ENCODE peak calls at places on chromosome 16, in ten cellular contexts. U is CD8-positive, alpha-beta T cell; X is AG04450; D is A549; S is RWPE1; R is heart left ventricle; V is heart right ventricle; E is upper lobe of right lung; K is Panc1; J is tibial nerve. I is an unnamed sample.

GRCh38 chr16:21167360-21167759 is 8.9 kb downstream of the LDAF1 start:
- DNase-seq in U (no peak), X (peak; percentile 90), D (peak; percentile 62), S (peak; percentile 31), R (no peak), V (no peak), E (no peak), K (peak; percentile 83), J (no peak), I (no peak)

GRCh38 chr16:19860146-19861030 is 24.3 kb downstream of the GPRC5B start:
- DNase-seq in U (no peak), X (peak; percentile 34), D (no peak), S (peak; percentile 51), R (no peak), V (no peak), E (no peak), K (no peak), J (no peak), I (no peak)

GRCh38 chr16:20192801-20193200 is 119.1 kb upstream of the GPR139 start:
- DNase-seq in U (no peak), X (no peak), D (no peak), S (no peak), R (no peak), V (no peak), E (no peak), K (no peak), J (no peak), I (no peak)

GRCh38 chr16:53022374-53022773 is 30.3 kb downstream of the CHD9NB start:
- DNase-seq in U (no peak), X (peak; percentile 7), D (peak; percentile 55), S (peak; percentile 70), R (no peak), V (peak; percentile 40), E (no peak), K (peak; percentile 13), J (no peak), I (no peak)

GRCh38 chr16:73214825-73215481 is 167.0 kb upstream of the ZFHX3 start:
- DNase-seq in U (no peak), X (peak; percentile 65), D (no peak), S (no peak), R (no peak), V (no peak), E (no peak), K (no peak), J (no peak), I (no peak)

GRCh38 chr16:10590342-10590741 is 9.9 kb upstream of the EMP2 start:
- DNase-seq in U (no peak), X (no peak), D (no peak), S (no peak), R (no peak), V (no peak), E (no peak), K (no peak), J (no peak), I (no peak)

GRCh38 chr16:69084301-69084700 is 21.2 kb upstream of the HAS3 start:
- DNase-seq in U (no peak), X (no peak), D (no peak), S (no peak), R (no peak), V (no peak), E (no peak), K (no peak), J (no peak), I (no peak)

GRCh38 chr16:56357291-56357764 is 68.0 kb downstream of the AMFR start:
- DNase-seq in U (no peak), X (no peak), D (no peak), S (peak; percentile 30), R (no peak), V (no peak), E (no peak), K (no peak), J (peak; percentile 11), I (peak; percentile 57)

GRCh38 chr16:64017789-64018188 is 1104.1 kb downstream of the CDH11 start:
- DNase-seq in U (no peak), X (no peak), D (no peak), S (no peak), R (no peak), V (no peak), E (no peak), K (no peak), J (no peak), I (no peak)

GRCh38 chr16:57969451-57970123 is 1.3 kb downstream of the CNGB1 start:
- DNase-seq in U (no peak), X (no peak), D (no peak), S (no peak), R (peak; percentile 25), V (no peak), E (no peak), K (no peak), J (no peak), I (no peak)

GRCh38 chr16:86680137-86680536 is 101.8 kb downstream of the FOXL1 start:
- DNase-seq in U (no peak), X (peak; percentile 56), D (no peak), S (no peak), R (no peak), V (no peak), E (no peak), K (no peak), J (no peak), I (peak; percentile 74)

GRCh38 chr16:1941162-1941923 is 1.7 kb downstream of the MSRB1 start:
- DNase-seq in U (no peak), X (no peak), D (no peak), S (no peak), R (no peak), V (no peak), E (no peak), K (no peak), J (no peak), I (no peak)

DNA sequence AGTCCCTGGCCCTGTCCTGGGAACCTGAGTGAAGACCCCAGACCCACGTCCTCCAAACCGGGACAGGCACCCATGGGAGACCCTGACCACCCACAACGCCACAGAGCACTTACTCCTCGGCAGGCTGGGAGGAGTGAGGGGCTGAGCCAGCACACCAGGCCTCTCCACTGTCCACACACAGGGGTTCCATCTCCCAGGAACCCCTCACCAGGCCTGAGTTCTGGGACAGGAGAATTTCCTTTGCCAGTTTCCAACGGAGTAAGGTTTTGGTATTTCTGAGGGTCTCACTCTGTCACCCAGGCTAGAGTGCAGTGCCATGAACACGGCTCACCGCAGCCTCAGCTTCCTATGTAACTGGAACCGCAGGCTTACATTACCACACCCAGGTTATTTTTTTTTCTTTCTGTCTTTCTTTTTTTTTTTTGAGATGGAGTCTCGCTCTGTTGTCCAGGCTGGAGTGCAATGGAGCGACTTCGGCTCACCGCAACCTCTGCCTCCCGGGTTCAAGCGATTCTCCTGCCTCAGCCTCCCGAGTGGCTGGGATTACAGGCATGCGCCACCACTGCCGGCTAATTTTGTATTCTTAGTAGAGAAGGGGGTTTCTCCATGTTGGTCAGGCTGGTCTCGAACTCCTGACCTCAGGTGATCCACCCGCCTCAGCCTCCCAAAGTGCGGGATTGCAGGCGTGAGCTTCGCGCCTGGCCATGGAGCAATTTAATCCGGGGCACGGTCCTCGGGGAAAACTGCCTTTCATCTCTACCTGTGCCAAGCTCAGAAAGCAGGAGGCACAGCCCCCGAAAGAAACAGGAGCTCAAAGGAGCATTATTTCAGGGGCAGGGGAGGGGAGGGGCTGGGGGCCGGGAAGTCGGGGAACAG is 1.6 kb downstream of the PGAP6 start:
- DNase-seq in U (no peak), X (no peak), D (no peak), S (no peak), R (no peak), V (no peak), E (no peak), K (no peak), J (no peak), I (no peak)
- H3K27ac ChIP-seq in U (peak overlapping the region; percentile 68), X (no peak overlapping the region), D (peak overlapping the region; percentile 97), S (peak overlapping the region; percentile 73), R (peak overlapping the region; percentile 70), V (peak overlapping the region; percentile 81), E (peak overlapping the region; percentile 66), K (peak overlapping the region; percentile 71), J (peak overlapping the region; percentile 86), I (peak overlapping the region; percentile 75)

GRCh38 chr16:8109510-8110369 is 480.6 kb downstream of the TMEM114 start:
- DNase-seq in U (no peak), X (no peak), D (peak; percentile 9), S (no peak), R (no peak), V (no peak), E (no peak), K (no peak), J (no peak), I (no peak)
- TF ChIP-seq CTCF in U (no peak), X (no peak), D (no peak), S (no peak), R (no peak), V (no peak), E (no peak), K (no peak), J (no peak), I (no peak)

GRCh38 chr16:23866628-23867027 is 30.8 kb downstream of the PRKCB start:
- DNase-seq in U (no peak), X (no peak), D (no peak), S (no peak), R (no peak), V (no peak), E (no peak), K (no peak), J (no peak), I (no peak)
- H3K27ac ChIP-seq in U (no peak overlapping the region), X (no peak overlapping the region), D (no peak overlapping the region), S (no peak overlapping the region), R (no peak overlapping the region), V (no peak overlapping the region), E (no peak overlapping the region), K (no peak overlapping the region), J (no peak overlapping the region), I (no peak overlapping the region)

GRCh38 chr16:30571444-30572322 is at the start of gene ZNF688:
- DNase-seq in U (peak; percentile 89), X (peak; percentile 91), D (peak; percentile 95), S (peak; percentile 87), R (peak; percentile 95), V (peak; percentile 97), E (peak; percentile 96), K (peak; percentile 81), J (peak; percentile 91), I (peak; percentile 96)
- TF ChIP-seq CTCF in U (no peak), X (no peak), D (no peak), S (no peak), R (no peak), V (peak; percentile 8), E (no peak), K (no peak), J (no peak), I (peak; percentile 18)